ENCODE peak calls at places on chromosomes 6 and 20, in nine cellular contexts. E is RPMI8226; L is GM20000; S is ELR; Q is HT-29; B is adipocyte; F is activated T-helper 1 cell treated with anti-CD3 and anti-CD28 coated beads, Interleukin-12 subunit alpha, Interleukin-12 subunit beta, Interleukin-2, Interleukin-4 antibody, amounts not matched to agents 30 ng/mL and 10 ng/mL and 1 ng/mL, durations not matched to agents 14 hours and 24 hours and 36 hours; T is mucosa of descending colon; D is NCI-H1436 treated with DMSO at 0.1 percent for 48 hours. K is an unnamed sample.

GRCh38 chr20:2798095-2798805 is 2.2 kb downstream of the CPXM1 start:
- DNase-seq in E (no peak), L (no peak), S (no peak), Q (no peak), B (no peak), F (no peak), T (no peak), D (no peak), K (no peak)

GRCh38 chr6:131755597-131755996 is 44.8 kb upstream of the CTAGE9 start:
- DNase-seq in E (no peak), L (no peak), S (peak), Q (no peak), B (peak), F (no peak), T (no peak), D (no peak), K (peak)

GRCh38 chr20:3788685-3789155 is 2.2 kb upstream of the CENPB start:
- DNase-seq in E (no peak), L (no peak), S (peak), Q (no peak), B (no peak), F (no peak), T (peak), D (no peak), K (peak)

GRCh38 chr6:7052441-7052936 is 55.3 kb upstream of the RREB1 start:
- DNase-seq in E (peak), L (peak), S (peak), Q (peak), B (peak), F (no peak), T (peak), D (no peak), K (peak)

GRCh38 chr6:135909737-135910387 is 58.4 kb downstream of the PDE7B start:
- DNase-seq in E (peak), L (peak), S (peak), Q (peak), B (peak), F (peak), T (peak), D (peak), K (peak)

GRCh38 chr6:93848011-93848620 is 428.8 kb upstream of the EPHA7 start:
- DNase-seq in E (no peak), L (no peak), S (no peak), Q (no peak), B (no peak), F (no peak), T (no peak), D (no peak), K (no peak)

GRCh38 chr6:28003059-28003458 is 46.0 kb downstream of the OR2B6 start:
- DNase-seq in E (no peak), L (no peak), S (no peak), Q (no peak), B (no peak), F (no peak), T (peak), D (no peak), K (no peak)

GRCh38 chr6:164753517-164753916 is 555.9 kb downstream of the C6orf118 start:
- DNase-seq in E (no peak), L (no peak), S (no peak), Q (no peak), B (no peak), F (no peak), T (no peak), D (no peak), K (peak)

GRCh38 chr20:34579191-34579661 is 20.7 kb downstream of the MAP1LC3A start:
- DNase-seq in E (no peak), L (no peak), S (peak), Q (peak), B (peak), F (no peak), T (peak), D (no peak), K (peak)

GRCh38 chr6:154932562-154933027 is 62.5 kb upstream of the TIAM2 start:
- DNase-seq in E (no peak), L (no peak), S (peak), Q (peak), B (peak), F (no peak), T (no peak), D (no peak), K (peak)

GRCh38 chr6:16902520-16902919 is 141.3 kb upstream of the ATXN1 start:
- DNase-seq in E (no peak), L (no peak), S (no peak), Q (no peak), B (no peak), F (no peak), T (no peak), D (no peak), K (no peak)

GRCh38 chr6:113856011-113856551 is 1.1 kb upstream of the MARCKS start:
- DNase-seq in E (no peak), L (peak), S (peak), Q (peak), B (peak), F (no peak), T (peak), D (no peak), K (peak)

GRCh38 chr6:108030223-108030622 is 44.3 kb downstream of the OSTM1 start:
- DNase-seq in E (no peak), L (no peak), S (no peak), Q (no peak), B (no peak), F (no peak), T (peak), D (peak), K (no peak)

GRCh38 chr20:54173653-54174451 is at the start of gene CYP24A1:
- DNase-seq in E (peak), L (no peak), S (peak), Q (peak), B (peak), F (no peak), T (no peak), D (no peak), K (peak)

GRCh38 chr6:146997062-146997461 is 207.2 kb upstream of the STXBP5 start:
- DNase-seq in E (no peak), L (no peak), S (peak), Q (no peak), B (peak), F (no peak), T (no peak), D (no peak), K (peak)

GRCh38 chr20:37697314-37697713 is 3.5 kb downstream of the CTNNBL1 start:
- DNase-seq in E (no peak), L (peak), S (no peak), Q (no peak), B (no peak), F (no peak), T (peak), D (no peak), K (no peak)

GRCh38 chr20:61931476-61932198 is 134.0 kb downstream of the TAF4 start:
- DNase-seq in E (no peak), L (no peak), S (no peak), Q (no peak), B (no peak), F (no peak), T (no peak), D (no peak), K (no peak)

GRCh38 chr6:108559097-108559883 is 1.4 kb upstream of the FOXO3 start:
- DNase-seq in E (peak), L (peak), S (peak), Q (peak), B (peak), F (peak), T (peak), D (no peak), K (peak)

GRCh38 chr20:22801528-22801927 is 217.2 kb upstream of the FOXA2 start:
- DNase-seq in E (no peak), L (no peak), S (no peak), Q (no peak), B (peak), F (no peak), T (no peak), D (no peak), K (no peak)

GRCh38 chr6:92507552-92507951 is 911.8 kb downstream of the EPHA7 start:
- DNase-seq in E (no peak), L (no peak), S (no peak), Q (no peak), B (no peak), F (no peak), T (no peak), D (no peak), K (no peak)

GRCh38 chr6:170596426-170596825 is 12.0 kb upstream of the PDCD2 start:
- DNase-seq in E (no peak), L (no peak), S (no peak), Q (no peak), B (no peak), F (no peak), T (no peak), D (no peak), K (no peak)

GRCh38 chr20:35084998-35085397 is 7.6 kb downstream of the TRPC4AP start:
- DNase-seq in E (no peak), L (no peak), S (no peak), Q (no peak), B (no peak), F (no peak), T (no peak), D (no peak), K (no peak)

GRCh38 chr6:144294016-144294415 is 8.9 kb downstream of the UTRN start:
- DNase-seq in E (no peak), L (no peak), S (peak), Q (no peak), B (peak), F (no peak), T (no peak), D (no peak), K (peak)

GRCh38 chr6:163903528-163903927 is 489.0 kb downstream of the QKI start:
- DNase-seq in E (no peak), L (no peak), S (no peak), Q (no peak), B (no peak), F (no peak), T (no peak), D (no peak), K (no peak)

GRCh38 chr6:4253604-4254211 is 118.3 kb upstream of the ECI2 start:
- DNase-seq in E (peak), L (no peak), S (peak), Q (peak), B (peak), F (no peak), T (peak), D (no peak), K (peak)

GRCh38 chr6:80642452-80642851 is 536.0 kb downstream of the BCKDHB start:
- DNase-seq in E (no peak), L (no peak), S (peak), Q (no peak), B (no peak), F (no peak), T (no peak), D (no peak), K (peak)

GRCh38 chr6:154399097-154399496 is 42.5 kb upstream of the IPCEF1 start:
- DNase-seq in E (no peak), L (no peak), S (peak), Q (no peak), B (no peak), F (no peak), T (no peak), D (no peak), K (peak)

GRCh38 chr6:134519456-134519855 is 201.5 kb upstream of the SGK1 start:
- DNase-seq in E (no peak), L (peak), S (no peak), Q (no peak), B (no peak), F (peak), T (peak), D (no peak), K (no peak)

GRCh38 chr6:13268914-13269532 is 59.3 kb downstream of the TBC1D7 start:
- DNase-seq in E (no peak), L (no peak), S (peak), Q (peak), B (peak), F (no peak), T (no peak), D (no peak), K (peak)

GRCh38 chr20:17797163-17797562 is 97.4 kb downstream of the BANF2 start:
- DNase-seq in E (no peak), L (no peak), S (no peak), Q (no peak), B (no peak), F (no peak), T (peak), D (no peak), K (no peak)

GRCh38 chr20:1401431-1401907 is 8.6 kb upstream of the FKBP1A start:
- DNase-seq in E (no peak), L (no peak), S (peak), Q (no peak), B (no peak), F (no peak), T (no peak), D (no peak), K (peak)

GRCh38 chr6:30544666-30545272 is 11.5 kb downstream of the GNL1 start:
- DNase-seq in E (peak), L (peak), S (peak), Q (peak), B (peak), F (no peak), T (no peak), D (no peak), K (peak)

GRCh38 chr6:83462524-83462923 is 31.7 kb upstream of the ME1 start:
- DNase-seq in E (no peak), L (no peak), S (no peak), Q (no peak), B (no peak), F (no peak), T (no peak), D (no peak), K (no peak)

GRCh38 chr6:128209771-128210170 is 308.9 kb upstream of the THEMIS start:
- DNase-seq in E (no peak), L (no peak), S (peak), Q (no peak), B (peak), F (no peak), T (no peak), D (no peak), K (peak)

GRCh38 chr6:167954151-167954550 is 43.3 kb upstream of the KIF25 start:
- DNase-seq in E (no peak), L (no peak), S (no peak), Q (no peak), B (no peak), F (no peak), T (no peak), D (no peak), K (no peak)

GRCh38 chr6:77633993-77634392 is 18.8 kb upstream of the MEI4 start:
- DNase-seq in E (no peak), L (no peak), S (no peak), Q (no peak), B (peak), F (no peak), T (no peak), D (no peak), K (peak)

GRCh38 chr20:32509639-32510066 is 75.5 kb downstream of the NOL4L start:
- DNase-seq in E (peak), L (peak), S (peak), Q (peak), B (no peak), F (no peak), T (peak), D (no peak), K (peak)

K was measured in M059J.